ENCODE peak calls at places on chromosomes 6 and 20, in four cellular contexts. One of them, this sample, is unnamed.

GRCh38 chr20:63497946-63498935 is 642 bp downstream of the EEF1A2 start:
- DNase-seq in suprapubic skin: no peak
- DNase-seq in left ventricle myocardium inferior: peak; percentile 68
- DNase-seq in Peyer's patch: no peak
- DNase-seq in this sample: no peak

GRCh38 chr6:37119387-37119886 is 50.5 kb upstream of the PIM1 start:
- DNase-seq in suprapubic skin: no peak
- DNase-seq in left ventricle myocardium inferior: no peak
- DNase-seq in Peyer's patch: no peak
- DNase-seq in this sample: no peak

GRCh38 chr6:41306187-41306854 is 19.8 kb upstream of the TREM1 start:
- DNase-seq in suprapubic skin: no peak
- DNase-seq in left ventricle myocardium inferior: no peak
- DNase-seq in Peyer's patch: peak; percentile 52
- DNase-seq in this sample: no peak

GRCh38 chr6:122798099-122798641 is 9.1 kb downstream of the SMPDL3A start:
- DNase-seq in Peyer's patch: no peak
- DNase-seq in left ventricle myocardium inferior: no peak
- DNase-seq in suprapubic skin: no peak
- DNase-seq in this sample: no peak

GRCh38 chr6:89221109-89221508 is 4.0 kb upstream of the GABRR1 start:
- DNase-seq in Peyer's patch: no peak
- DNase-seq in suprapubic skin: no peak
- DNase-seq in left ventricle myocardium inferior: no peak
- DNase-seq in this sample: no peak

GRCh38 chr20:24673678-24674570 is 204.5 kb downstream of the SYNDIG1 start:
- DNase-seq in left ventricle myocardium inferior: no peak
- DNase-seq in Peyer's patch: no peak
- DNase-seq in suprapubic skin: peak; percentile 38
- DNase-seq in this sample: no peak

GRCh38 chr6:45988635-45989034 is 27.0 kb downstream of the CLIC5 start:
- DNase-seq in suprapubic skin: no peak
- DNase-seq in Peyer's patch: no peak
- DNase-seq in left ventricle myocardium inferior: peak; percentile 61
- DNase-seq in this sample: no peak

GRCh38 chr20:4471221-4471620 is 250.5 kb upstream of the PRND start:
- DNase-seq in Peyer's patch: no peak
- DNase-seq in suprapubic skin: no peak
- DNase-seq in left ventricle myocardium inferior: no peak
- DNase-seq in this sample: no peak

GRCh38 chr6:141963543-141964295 is 169.0 kb upstream of the GJE1 start:
- DNase-seq in suprapubic skin: no peak
- DNase-seq in Peyer's patch: no peak
- DNase-seq in left ventricle myocardium inferior: no peak
- DNase-seq in this sample: no peak

GRCh38 chr6:153108320-153108719 is 22.8 kb downstream of the RGS17 start:
- DNase-seq in suprapubic skin: no peak
- DNase-seq in left ventricle myocardium inferior: no peak
- DNase-seq in Peyer's patch: no peak
- DNase-seq in this sample: no peak

GRCh38 chr6:151647871-151648639 is 154.2 kb downstream of the CCDC170 start:
- DNase-seq in suprapubic skin: no peak
- DNase-seq in left ventricle myocardium inferior: no peak
- DNase-seq in Peyer's patch: no peak
- DNase-seq in this sample: no peak
- TF ChIP-seq CTCF in suprapubic skin: no peak
- TF ChIP-seq CTCF in left ventricle myocardium inferior: no peak
- TF ChIP-seq CTCF in Peyer's patch: no peak
- TF ChIP-seq CTCF in this sample: no peak

GRCh38 chr6:144778773-144779531 is 493.8 kb downstream of the UTRN start:
- DNase-seq in left ventricle myocardium inferior: no peak
- DNase-seq in suprapubic skin: no peak
- DNase-seq in Peyer's patch: no peak
- DNase-seq in this sample: no peak
- TF ChIP-seq CTCF in left ventricle myocardium inferior: peak; percentile 29
- TF ChIP-seq CTCF in suprapubic skin: no peak
- TF ChIP-seq CTCF in Peyer's patch: peak; percentile 36
- TF ChIP-seq CTCF in this sample: no peak

GRCh38 chr20:47780990-47781389 is 4.3 kb downstream of the SULF2 start:
- DNase-seq in suprapubic skin: no peak
- DNase-seq in Peyer's patch: no peak
- DNase-seq in left ventricle myocardium inferior: no peak
- DNase-seq in this sample: no peak
- TF ChIP-seq CTCF in suprapubic skin: no peak
- TF ChIP-seq CTCF in Peyer's patch: no peak
- TF ChIP-seq CTCF in left ventricle myocardium inferior: no peak
- TF ChIP-seq CTCF in this sample: no peak

GRCh38 chr6:34600101-34600500 is 44.0 kb upstream of the SPDEF start:
- DNase-seq in Peyer's patch: no peak
- DNase-seq in suprapubic skin: no peak
- DNase-seq in left ventricle myocardium inferior: no peak
- DNase-seq in this sample: no peak

GRCh38 chr6:34598725-34599124 is 42.6 kb upstream of the SPDEF start:
- DNase-seq in Peyer's patch: no peak
- DNase-seq in left ventricle myocardium inferior: no peak
- DNase-seq in suprapubic skin: no peak
- DNase-seq in this sample: no peak

GRCh38 chr6:34601706-34602105 is 45.6 kb upstream of the SPDEF start:
- DNase-seq in suprapubic skin: no peak
- DNase-seq in Peyer's patch: no peak
- DNase-seq in left ventricle myocardium inferior: no peak
- DNase-seq in this sample: no peak

GRCh38 chr6:34600796-34601195 is 44.7 kb upstream of the SPDEF start:
- DNase-seq in left ventricle myocardium inferior: no peak
- DNase-seq in suprapubic skin: no peak
- DNase-seq in Peyer's patch: no peak
- DNase-seq in this sample: no peak

GRCh38 chr6:34602318-34603111 is 46.4 kb upstream of the SPDEF start:
- DNase-seq in left ventricle myocardium inferior: no peak
- DNase-seq in Peyer's patch: no peak
- DNase-seq in suprapubic skin: no peak
- DNase-seq in this sample: no peak
- TF ChIP-seq CTCF in left ventricle myocardium inferior: no peak
- TF ChIP-seq CTCF in Peyer's patch: no peak
- TF ChIP-seq CTCF in suprapubic skin: no peak
- TF ChIP-seq CTCF in this sample: no peak

This sample was measured in activated B cell treated with CpG ODN at 0.5 μM for 24 hours.